ENCODE peak calls at places on chromosomes 7 and 10, in five cellular contexts. J is cardiac fibroblast, B is occipital lobe, Q is adrenal gland, U is tibial artery. N is an unnamed sample.

GRCh38 chr10:103660364-103661197 is 167.1 kb downstream of the NEURL1 start:
- DNase-seq in J (peak; percentile 64), B (peak; percentile 40), Q (no peak), U (no peak), N (no peak)

GRCh38 chr10:68598978-68599753 is 39.0 kb downstream of the TET1 start:
- DNase-seq in J (no peak), B (peak; percentile 26), Q (peak; percentile 31), U (no peak), N (no peak)

GRCh38 chr7:94576316-94576715 is 66.7 kb downstream of the CASD1 start:
- DNase-seq in J (no peak), B (no peak), Q (no peak), U (no peak), N (no peak)

GRCh38 chr7:41694490-41694889 is 8.4 kb downstream of the INHBA start:
- DNase-seq in J (no peak), B (no peak), Q (no peak), U (no peak), N (no peak)

GRCh38 chr7:120805636-120806388 is 52.1 kb downstream of the TSPAN12 start:
- DNase-seq in J (peak; percentile 72), B (no peak), Q (peak; percentile 64), U (peak; percentile 28), N (no peak)

GRCh38 chr10:102322914-102323313 is 72.6 kb upstream of the NFKB2 start:
- DNase-seq in J (peak; percentile 31), B (no peak), Q (no peak), U (no peak), N (peak; percentile 5)

GRCh38 chr7:51069411-51070083 is 247.1 kb downstream of the COBL start:
- DNase-seq in J (no peak), B (no peak), Q (no peak), U (no peak), N (no peak)

GRCh38 chr10:114544045-114544659 is 113.9 kb downstream of the ABLIM1 start:
- DNase-seq in J (no peak), B (no peak), Q (no peak), U (no peak), N (peak; percentile 56)

GRCh38 chr7:3217166-3217565 is 83.9 kb upstream of the SDK1 start:
- DNase-seq in J (peak; percentile 34), B (no peak), Q (no peak), U (no peak), N (no peak)

GRCh38 chr10:126872768-126873167 is 32.5 kb upstream of the DOCK1 start:
- DNase-seq in J (peak; percentile 9), B (no peak), Q (no peak), U (no peak), N (no peak)

GRCh38 chr10:120012566-120012965 is 120.0 kb downstream of the SEC23IP start:
- DNase-seq in J (no peak), B (no peak), Q (no peak), U (no peak), N (no peak)

GRCh38 chr7:94392391-94392782 is 2.3 kb upstream of the COL1A2 start:
- DNase-seq in J (peak; percentile 60), B (no peak), Q (no peak), U (no peak), N (no peak)

GRCh38 chr7:157461805-157462771 is 125.3 kb downstream of the DNAJB6 start:
- DNase-seq in J (no peak), B (no peak), Q (peak; percentile 8), U (peak; percentile 19), N (no peak)

GRCh38 chr7:11858026-11858425 is 26.0 kb upstream of the THSD7A start:
- DNase-seq in J (no peak), B (no peak), Q (no peak), U (no peak), N (no peak)

GRCh38 chr10:21437770-21438382 is 87.6 kb downstream of the SKIDA1 start:
- DNase-seq in J (no peak), B (no peak), Q (no peak), U (no peak), N (no peak)

GRCh38 chr10:78600740-78601139 is 468.0 kb upstream of the ZMIZ1 start:
- DNase-seq in J (no peak), B (no peak), Q (no peak), U (no peak), N (no peak)

GRCh38 chr10:84783386-84783785 is 455.0 kb downstream of the CCSER2 start:
- DNase-seq in J (peak; percentile 12), B (no peak), Q (no peak), U (no peak), N (no peak)

GRCh38 chr7:100157334-100158228 is 942 bp downstream of the TRAPPC14 start:
- DNase-seq in J (peak; percentile 78), B (no peak), Q (no peak), U (peak; percentile 51), N (no peak)

GRCh38 chr10:6579193-6579903 is 728 bp downstream of the PRKCQ start:
- DNase-seq in J (no peak), B (no peak), Q (no peak), U (no peak), N (no peak)

GRCh38 chr10:7033031-7033430 is 377.8 kb downstream of the SFMBT2 start:
- DNase-seq in J (no peak), B (no peak), Q (no peak), U (no peak), N (no peak)

N was measured in T-helper 22 cell.